ENCODE peak calls at places on chromosomes 3 and 15, in ten cellular contexts. One of them, this sample, is unnamed. For H3K36me3, the result is how much of the 10 kb centered on the place peaks cover.

GRCh38 chr3:50165388-50166308 is 10.5 kb downstream of the SEMA3F start:
- DNase-seq in IMR-90: peak
- DNase-seq in brain microvascular endothelial cell: no peak
- DNase-seq in transverse colon: no peak
- DNase-seq in body of pancreas: no peak
- DNase-seq in mammary epithelial cell: no peak
- DNase-seq in mesendoderm: peak
- DNase-seq in naive thymus-derived CD4-positive, alpha-beta T cell: no peak
- DNase-seq in adrenal gland: no peak
- DNase-seq in heart right ventricle: peak
- DNase-seq in this sample: no peak

GRCh38 chr15:65192016-65192415 is 6.9 kb upstream of the CLPX start:
- DNase-seq in IMR-90: peak
- DNase-seq in brain microvascular endothelial cell: peak
- DNase-seq in transverse colon: no peak
- DNase-seq in body of pancreas: no peak
- DNase-seq in mammary epithelial cell: no peak
- DNase-seq in mesendoderm: peak
- DNase-seq in naive thymus-derived CD4-positive, alpha-beta T cell: no peak
- DNase-seq in adrenal gland: no peak
- DNase-seq in heart right ventricle: no peak
- DNase-seq in this sample: no peak

GRCh38 chr3:126472277-126473006 is 3.2 kb downstream of the ZXDC start:
- DNase-seq in IMR-90: peak
- DNase-seq in brain microvascular endothelial cell: peak
- DNase-seq in transverse colon: peak
- DNase-seq in body of pancreas: peak
- DNase-seq in mammary epithelial cell: peak
- DNase-seq in mesendoderm: peak
- DNase-seq in naive thymus-derived CD4-positive, alpha-beta T cell: no peak
- DNase-seq in adrenal gland: peak
- DNase-seq in heart right ventricle: no peak
- DNase-seq in this sample: no peak

GRCh38 chr3:182795383-182795782 is 2.1 kb downstream of the ATP11B start:
- DNase-seq in IMR-90: no peak
- DNase-seq in brain microvascular endothelial cell: no peak
- DNase-seq in transverse colon: peak
- DNase-seq in body of pancreas: no peak
- DNase-seq in mammary epithelial cell: peak
- DNase-seq in mesendoderm: no peak
- DNase-seq in naive thymus-derived CD4-positive, alpha-beta T cell: peak
- DNase-seq in adrenal gland: no peak
- DNase-seq in heart right ventricle: no peak
- DNase-seq in this sample: peak

GRCh38 chr3:149494022-149494758 is 19.7 kb downstream of the TM4SF4 start:
- DNase-seq in IMR-90: peak
- DNase-seq in brain microvascular endothelial cell: peak
- DNase-seq in transverse colon: peak
- DNase-seq in body of pancreas: peak
- DNase-seq in mammary epithelial cell: peak
- DNase-seq in mesendoderm: peak
- DNase-seq in naive thymus-derived CD4-positive, alpha-beta T cell: no peak
- DNase-seq in adrenal gland: peak
- DNase-seq in heart right ventricle: peak
- DNase-seq in this sample: peak

GRCh38 chr15:66912441-66912840 is 153.0 kb upstream of the SMAD3 start:
- DNase-seq in IMR-90: no peak
- DNase-seq in brain microvascular endothelial cell: no peak
- DNase-seq in transverse colon: no peak
- DNase-seq in body of pancreas: no peak
- DNase-seq in mammary epithelial cell: no peak
- DNase-seq in mesendoderm: no peak
- DNase-seq in naive thymus-derived CD4-positive, alpha-beta T cell: no peak
- DNase-seq in adrenal gland: no peak
- DNase-seq in heart right ventricle: no peak
- DNase-seq in this sample: no peak

GRCh38 chr15:94324835-94325767 is 93.7 kb downstream of the MCTP2 start:
- DNase-seq in IMR-90: no peak
- DNase-seq in brain microvascular endothelial cell: no peak
- DNase-seq in transverse colon: peak
- DNase-seq in body of pancreas: no peak
- DNase-seq in mammary epithelial cell: no peak
- DNase-seq in mesendoderm: peak
- DNase-seq in naive thymus-derived CD4-positive, alpha-beta T cell: no peak
- DNase-seq in adrenal gland: no peak
- DNase-seq in heart right ventricle: no peak
- DNase-seq in this sample: no peak

GRCh38 chr3:195105389-195105788 is 165.6 kb downstream of the XXYLT1 start:
- DNase-seq in IMR-90: peak
- DNase-seq in brain microvascular endothelial cell: no peak
- DNase-seq in transverse colon: no peak
- DNase-seq in body of pancreas: no peak
- DNase-seq in mammary epithelial cell: no peak
- DNase-seq in mesendoderm: no peak
- DNase-seq in naive thymus-derived CD4-positive, alpha-beta T cell: no peak
- DNase-seq in adrenal gland: no peak
- DNase-seq in heart right ventricle: no peak
- DNase-seq in this sample: no peak

GRCh38 chr3:58047806-58048205 is 39.6 kb downstream of the FLNB start:
- DNase-seq in IMR-90: peak
- DNase-seq in brain microvascular endothelial cell: peak
- DNase-seq in transverse colon: no peak
- DNase-seq in body of pancreas: no peak
- DNase-seq in mammary epithelial cell: no peak
- DNase-seq in mesendoderm: peak
- DNase-seq in naive thymus-derived CD4-positive, alpha-beta T cell: no peak
- DNase-seq in adrenal gland: no peak
- DNase-seq in heart right ventricle: no peak
- DNase-seq in this sample: no peak

GRCh38 chr3:117139681-117140080 is 430.1 kb downstream of the TUSC7 start:
- DNase-seq in IMR-90: no peak
- DNase-seq in brain microvascular endothelial cell: no peak
- DNase-seq in transverse colon: no peak
- DNase-seq in body of pancreas: no peak
- DNase-seq in mammary epithelial cell: no peak
- DNase-seq in mesendoderm: no peak
- DNase-seq in naive thymus-derived CD4-positive, alpha-beta T cell: no peak
- DNase-seq in adrenal gland: no peak
- DNase-seq in heart right ventricle: no peak
- DNase-seq in this sample: no peak

GRCh38 chr15:90318591-90318990 is 33.5 kb upstream of the ZNF774 start:
- DNase-seq in IMR-90: no peak
- DNase-seq in brain microvascular endothelial cell: no peak
- DNase-seq in transverse colon: no peak
- DNase-seq in body of pancreas: no peak
- DNase-seq in mammary epithelial cell: no peak
- DNase-seq in mesendoderm: no peak
- DNase-seq in naive thymus-derived CD4-positive, alpha-beta T cell: no peak
- DNase-seq in adrenal gland: no peak
- DNase-seq in heart right ventricle: no peak
- DNase-seq in this sample: no peak

GRCh38 chr3:72247645-72248388 is 462.9 kb upstream of the PROK2 start:
- DNase-seq in IMR-90: no peak
- DNase-seq in brain microvascular endothelial cell: no peak
- DNase-seq in transverse colon: no peak
- DNase-seq in body of pancreas: no peak
- DNase-seq in mammary epithelial cell: no peak
- DNase-seq in mesendoderm: no peak
- DNase-seq in naive thymus-derived CD4-positive, alpha-beta T cell: no peak
- DNase-seq in adrenal gland: peak
- DNase-seq in heart right ventricle: no peak
- DNase-seq in this sample: no peak

GRCh38 chr3:169699070-169699469 is 35.6 kb upstream of the MECOM start:
- DNase-seq in IMR-90: peak
- DNase-seq in brain microvascular endothelial cell: no peak
- DNase-seq in transverse colon: no peak
- DNase-seq in body of pancreas: no peak
- DNase-seq in mammary epithelial cell: no peak
- DNase-seq in mesendoderm: no peak
- DNase-seq in naive thymus-derived CD4-positive, alpha-beta T cell: no peak
- DNase-seq in adrenal gland: no peak
- DNase-seq in heart right ventricle: peak
- DNase-seq in this sample: no peak

GRCh38 chr15:60590935-60591490 is 112.1 kb upstream of the ICE2 start:
- DNase-seq in IMR-90: peak
- DNase-seq in brain microvascular endothelial cell: peak
- DNase-seq in transverse colon: peak
- DNase-seq in body of pancreas: peak
- DNase-seq in mammary epithelial cell: no peak
- DNase-seq in mesendoderm: peak
- DNase-seq in naive thymus-derived CD4-positive, alpha-beta T cell: peak
- DNase-seq in adrenal gland: peak
- DNase-seq in heart right ventricle: peak
- DNase-seq in this sample: no peak

GRCh38 chr15:99305761-99306505 is 54.7 kb downstream of the LRRC28 start:
- DNase-seq in IMR-90: peak
- DNase-seq in brain microvascular endothelial cell: peak
- DNase-seq in transverse colon: peak
- DNase-seq in body of pancreas: peak
- DNase-seq in mammary epithelial cell: peak
- DNase-seq in mesendoderm: peak
- DNase-seq in naive thymus-derived CD4-positive, alpha-beta T cell: no peak
- DNase-seq in adrenal gland: peak
- DNase-seq in heart right ventricle: peak
- DNase-seq in this sample: no peak

GRCh38 chr3:81352867-81353266 is 408.6 kb downstream of the GBE1 start:
- DNase-seq in IMR-90: peak
- DNase-seq in brain microvascular endothelial cell: peak
- DNase-seq in transverse colon: no peak
- DNase-seq in body of pancreas: no peak
- DNase-seq in mammary epithelial cell: peak
- DNase-seq in mesendoderm: peak
- DNase-seq in naive thymus-derived CD4-positive, alpha-beta T cell: no peak
- DNase-seq in adrenal gland: no peak
- DNase-seq in heart right ventricle: peak
- DNase-seq in this sample: no peak

GRCh38 chr3:188558343-188559068 is 404.5 kb downstream of the LPP start:
- DNase-seq in IMR-90: peak
- DNase-seq in brain microvascular endothelial cell: peak
- DNase-seq in transverse colon: no peak
- DNase-seq in body of pancreas: no peak
- DNase-seq in mammary epithelial cell: no peak
- DNase-seq in mesendoderm: no peak
- DNase-seq in naive thymus-derived CD4-positive, alpha-beta T cell: no peak
- DNase-seq in adrenal gland: no peak
- DNase-seq in heart right ventricle: no peak
- DNase-seq in this sample: no peak
- H3K4me3 ChIP-seq in IMR-90: no peak
- H3K4me3 ChIP-seq in brain microvascular endothelial cell: no peak
- H3K4me3 ChIP-seq in transverse colon: no peak
- H3K4me3 ChIP-seq in body of pancreas: no peak
- H3K4me3 ChIP-seq in mammary epithelial cell: no peak
- H3K4me3 ChIP-seq in mesendoderm: no peak
- H3K4me3 ChIP-seq in naive thymus-derived CD4-positive, alpha-beta T cell: no peak
- H3K4me3 ChIP-seq in adrenal gland: no peak
- H3K4me3 ChIP-seq in heart right ventricle: no peak
- H3K4me3 ChIP-seq in this sample: no peak

DNA sequence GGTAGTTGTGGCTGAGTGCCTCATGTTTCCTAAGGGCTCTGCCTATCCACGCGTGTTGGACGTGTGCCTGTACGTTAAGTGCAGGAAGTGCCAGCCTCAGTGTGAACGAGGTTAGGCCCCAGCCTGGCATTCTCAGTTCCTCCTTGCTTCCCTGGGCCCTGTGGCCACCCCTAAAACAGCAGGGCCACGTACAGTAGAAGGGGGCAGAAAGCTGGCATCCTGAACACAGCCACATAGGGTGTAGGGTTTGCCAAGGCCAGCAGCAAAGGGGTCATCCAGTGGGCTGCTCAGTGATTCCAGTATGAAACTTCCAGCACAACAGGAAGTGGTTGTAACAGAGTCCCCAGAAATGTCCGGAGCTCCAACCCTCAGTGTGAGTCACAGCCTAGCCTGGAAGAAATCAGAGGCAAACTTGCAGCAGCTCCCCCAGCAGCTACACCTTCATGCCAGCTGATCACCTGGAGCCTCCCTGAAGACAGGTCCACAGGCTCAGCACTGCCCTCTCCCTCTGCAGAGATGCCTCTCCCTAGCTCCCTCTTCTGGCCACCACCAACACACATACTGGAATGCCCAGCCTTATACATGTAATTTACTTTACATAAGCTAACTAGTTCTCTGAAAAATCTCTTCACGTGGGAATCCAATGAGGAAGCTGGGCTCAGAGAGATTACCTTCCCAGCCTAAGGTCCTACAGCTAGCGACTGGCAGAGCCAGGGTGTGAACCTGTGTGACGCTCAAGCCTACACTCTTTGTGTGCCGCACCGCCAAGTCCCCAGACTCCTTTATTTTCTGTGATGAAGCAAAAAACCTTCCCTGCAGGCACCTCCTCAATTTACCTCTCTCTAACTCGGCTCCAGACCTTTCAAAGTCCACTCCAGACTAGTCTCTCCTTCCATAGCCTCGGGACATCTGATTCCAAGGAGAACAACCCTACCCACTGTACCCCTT is 26.6 kb downstream of the ILDR1 start:
- DNase-seq in IMR-90: peak
- DNase-seq in brain microvascular endothelial cell: peak
- DNase-seq in transverse colon: peak
- DNase-seq in body of pancreas: peak
- DNase-seq in mammary epithelial cell: peak
- DNase-seq in mesendoderm: peak
- DNase-seq in naive thymus-derived CD4-positive, alpha-beta T cell: peak
- DNase-seq in adrenal gland: peak
- DNase-seq in heart right ventricle: peak
- DNase-seq in this sample: no peak
- H3K27ac ChIP-seq in IMR-90: peak
- H3K27ac ChIP-seq in brain microvascular endothelial cell: peak
- H3K27ac ChIP-seq in transverse colon: peak
- H3K27ac ChIP-seq in body of pancreas: peak
- H3K27ac ChIP-seq in mammary epithelial cell: peak
- H3K27ac ChIP-seq in mesendoderm: no peak
- H3K27ac ChIP-seq in naive thymus-derived CD4-positive, alpha-beta T cell: no peak
- H3K27ac ChIP-seq in adrenal gland: peak
- H3K27ac ChIP-seq in heart right ventricle: no peak
- H3K27ac ChIP-seq in this sample: no peak

DNA sequence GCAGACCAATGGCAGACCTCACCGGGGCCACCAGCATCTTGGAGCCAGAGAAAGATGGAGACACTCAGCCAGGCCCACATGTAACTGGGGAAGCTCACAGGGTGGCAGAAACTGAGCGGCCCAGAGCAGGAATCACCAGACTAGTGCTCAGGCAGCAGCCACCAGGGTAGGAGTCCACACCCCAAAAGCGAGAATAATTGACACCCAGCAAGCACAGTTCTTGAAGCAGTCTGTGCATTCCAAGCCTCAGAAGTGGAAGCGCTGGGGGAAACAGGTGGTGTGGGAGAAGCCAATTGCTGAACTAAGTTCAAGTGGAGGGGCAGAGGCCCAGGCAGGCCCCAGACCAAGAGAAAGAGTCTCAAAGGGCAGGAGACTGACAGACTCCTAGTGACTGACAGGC is 8.0 kb downstream of the NT5DC2 start:
- DNase-seq in IMR-90: no peak
- DNase-seq in brain microvascular endothelial cell: no peak
- DNase-seq in transverse colon: no peak
- DNase-seq in body of pancreas: no peak
- DNase-seq in mammary epithelial cell: no peak
- DNase-seq in mesendoderm: no peak
- DNase-seq in naive thymus-derived CD4-positive, alpha-beta T cell: no peak
- DNase-seq in adrenal gland: no peak
- DNase-seq in heart right ventricle: no peak
- DNase-seq in this sample: no peak
- H3K36me3 ChIP-seq in IMR-90: half or more
- H3K36me3 ChIP-seq in brain microvascular endothelial cell: under half
- H3K36me3 ChIP-seq in transverse colon: under half
- H3K36me3 ChIP-seq in body of pancreas: under half
- H3K36me3 ChIP-seq in mammary epithelial cell: under half
- H3K36me3 ChIP-seq in mesendoderm: under half
- H3K36me3 ChIP-seq in naive thymus-derived CD4-positive, alpha-beta T cell: under half
- H3K36me3 ChIP-seq in adrenal gland: under half
- H3K36me3 ChIP-seq in heart right ventricle: under half
- H3K36me3 ChIP-seq in this sample: under half

GRCh38 chr15:45631831-45632230 is 3.0 kb upstream of the SQOR start:
- DNase-seq in IMR-90: peak
- DNase-seq in brain microvascular endothelial cell: no peak
- DNase-seq in transverse colon: no peak
- DNase-seq in body of pancreas: no peak
- DNase-seq in mammary epithelial cell: peak
- DNase-seq in mesendoderm: no peak
- DNase-seq in naive thymus-derived CD4-positive, alpha-beta T cell: no peak
- DNase-seq in adrenal gland: no peak
- DNase-seq in heart right ventricle: no peak
- DNase-seq in this sample: no peak
- H3K4me3 ChIP-seq in IMR-90: no peak
- H3K4me3 ChIP-seq in brain microvascular endothelial cell: no peak
- H3K4me3 ChIP-seq in transverse colon: no peak
- H3K4me3 ChIP-seq in body of pancreas: no peak
- H3K4me3 ChIP-seq in mammary epithelial cell: no peak
- H3K4me3 ChIP-seq in mesendoderm: no peak
- H3K4me3 ChIP-seq in naive thymus-derived CD4-positive, alpha-beta T cell: no peak
- H3K4me3 ChIP-seq in adrenal gland: no peak
- H3K4me3 ChIP-seq in heart right ventricle: no peak
- H3K4me3 ChIP-seq in this sample: no peak